ENCODE peak calls at places on chromosome 19, in six cellular contexts. J is dorsolateral prefrontal cortex, R is GM23338, K is body of pancreas, H is HCT116, P is H9. D is an unnamed sample.

GRCh38 chr19:9043524-9043923 is 33.3 kb upstream of the MUC16 start:
- DNase-seq in J (no peak), R (no peak), K (no peak), H (no peak), P (no peak), D (no peak)

GRCh38 chr19:54696117-54696548 is 28.1 kb upstream of the KIR3DL3 start:
- DNase-seq in J (no peak), R (no peak), K (no peak), H (no peak), P (no peak), D (no peak)

GRCh38 chr19:22784051-22784450 is at the start of gene ZNF99:
- DNase-seq in J (peak; percentile 38), R (no peak), K (peak; percentile 19), H (no peak), P (no peak), D (no peak)

GRCh38 chr19:18153555-18154134 is 682 bp downstream of the PIK3R2 start:
- DNase-seq in J (no peak), R (peak; percentile 31), K (no peak), H (no peak), P (no peak), D (no peak)

GRCh38 chr19:45569619-45570421 is 14.8 kb downstream of the OPA3 start:
- DNase-seq in J (peak; percentile 44), R (peak; percentile 88), K (peak; percentile 52), H (peak; percentile 24), P (peak; percentile 83), D (peak; percentile 30)

GRCh38 chr19:38691938-38692457 is 44.5 kb downstream of the ACTN4 start:
- DNase-seq in J (no peak), R (no peak), K (peak; percentile 68), H (peak; percentile 78), P (no peak), D (peak; percentile 62)

GRCh38 chr19:31350693-31351211 is 1.5 kb upstream of the TSHZ3 start:
- DNase-seq in J (no peak), R (peak; percentile 70), K (peak; percentile 46), H (no peak), P (peak; percentile 43), D (no peak)

GRCh38 chr19:1189419-1189818 is 15.4 kb upstream of the SBNO2 start:
- DNase-seq in J (no peak), R (no peak), K (no peak), H (peak; percentile 75), P (no peak), D (no peak)

GRCh38 chr19:3210347-3211017 is 14.0 kb upstream of the CELF5 start:
- DNase-seq in J (no peak), R (peak; percentile 84), K (peak; percentile 49), H (peak; percentile 4), P (peak; percentile 82), D (peak; percentile 61)

GRCh38 chr19:17797397-17798201 is 2.7 kb downstream of the B3GNT3 start:
- DNase-seq in J (no peak), R (no peak), K (peak; percentile 86), H (peak; percentile 94), P (no peak), D (peak; percentile 95)

GRCh38 chr19:18895038-18895827 is 725 bp downstream of the CERS1 start:
- DNase-seq in J (peak; percentile 80), R (peak; percentile 79), K (peak; percentile 48), H (peak; percentile 38), P (peak; percentile 82), D (peak; percentile 49)

GRCh38 chr19:44141191-44142013 is at the start of gene ZNF234:
- DNase-seq in J (peak; percentile 78), R (peak; percentile 76), K (peak; percentile 87), H (peak; percentile 33), P (peak; percentile 65), D (peak; percentile 86)

GRCh38 chr19:38690832-38691231 is 43.4 kb downstream of the ACTN4 start:
- DNase-seq in J (no peak), R (no peak), K (no peak), H (no peak), P (no peak), D (no peak)

GRCh38 chr19:6350688-6351087 is 10.6 kb upstream of the CLPP start:
- DNase-seq in J (no peak), R (no peak), K (no peak), H (no peak), P (no peak), D (no peak)

GRCh38 chr19:47637550-47637949 is 28.6 kb downstream of the BICRA start:
- DNase-seq in J (no peak), R (no peak), K (no peak), H (no peak), P (no peak), D (no peak)

GRCh38 chr19:1116726-1117581 is 13.2 kb downstream of the GPX4 start:
- DNase-seq in J (no peak), R (peak; percentile 57), K (no peak), H (no peak), P (peak; percentile 72), D (no peak)

GRCh38 chr19:13079542-13079986 is 23.1 kb downstream of the LYL1 start:
- DNase-seq in J (no peak), R (no peak), K (no peak), H (no peak), P (no peak), D (no peak)

GRCh38 chr19:57934820-57935665 is at the start of gene ZNF418:
- DNase-seq in J (peak; percentile 53), R (peak; percentile 98), K (peak; percentile 80), H (no peak), P (peak; percentile 89), D (peak; percentile 56)

GRCh38 chr19:11159598-11160001 is 4.0 kb upstream of the SPC24 start:
- DNase-seq in J (no peak), R (no peak), K (no peak), H (no peak), P (no peak), D (no peak)
- H3K27ac ChIP-seq in J (no peak overlapping the region), R (no peak overlapping the region), K (no peak overlapping the region), H (no peak overlapping the region), P (no peak overlapping the region), D (no peak overlapping the region)

GRCh38 chr19:49414256-49414655 is 9.0 kb downstream of the PTH2 start:
- DNase-seq in J (no peak), R (no peak), K (no peak), H (no peak), P (no peak), D (no peak)

GRCh38 chr19:49415810-49416200 is 7.4 kb downstream of the PTH2 start:
- DNase-seq in J (no peak), R (no peak), K (no peak), H (no peak), P (no peak), D (no peak)

GRCh38 chr19:49415102-49415809 is 8.0 kb downstream of the PTH2 start:
- DNase-seq in J (no peak), R (no peak), K (no peak), H (no peak), P (no peak), D (no peak)

GRCh38 chr19:49419173-49419572 is 4.1 kb downstream of the PTH2 start:
- DNase-seq in J (no peak), R (no peak), K (no peak), H (no peak), P (no peak), D (no peak)

DNA sequence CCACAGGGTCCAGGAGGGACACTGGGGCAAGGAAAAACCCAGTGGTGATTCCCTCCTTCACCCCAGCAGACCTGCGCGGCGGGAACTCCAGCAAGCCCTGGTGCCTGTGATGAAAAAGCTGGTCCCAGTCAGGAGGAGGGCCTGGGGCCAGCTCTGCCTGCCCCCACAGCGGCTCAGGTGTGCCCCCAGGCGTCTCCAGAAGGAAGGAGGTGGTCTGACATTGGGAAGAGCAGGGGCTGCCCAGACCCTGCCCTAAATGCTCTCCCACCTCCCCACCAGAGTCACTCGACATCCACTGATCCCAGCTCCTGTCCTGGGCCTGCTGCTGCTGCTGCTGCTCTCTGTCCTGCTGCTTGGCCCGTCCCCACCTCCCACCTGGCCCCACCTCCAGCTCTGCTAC is 6.2 kb downstream of the PTH2 start:
- DNase-seq in J (no peak), R (no peak), K (no peak), H (no peak), P (peak; percentile 68), D (no peak)
- TF ChIP-seq CTCF in J (no peak), R (peak; percentile 35), K (no peak), H (no peak), P (peak; percentile 59), D (no peak)

GRCh38 chr19:33194527-33194883 is 375 bp downstream of the LRP3 start:
- DNase-seq in J (no peak), R (peak; percentile 36), K (no peak), H (no peak), P (no peak), D (no peak)

GRCh38 chr19:33193269-33193863 is 764 bp upstream of the LRP3 start:
- DNase-seq in J (no peak), R (no peak), K (no peak), H (no peak), P (no peak), D (no peak)

GRCh38 chr19:33192010-33192409 is 2.1 kb upstream of the LRP3 start:
- DNase-seq in J (no peak), R (peak; percentile 76), K (no peak), H (no peak), P (no peak), D (no peak)

GRCh38 chr19:33194884-33195710 is 967 bp downstream of the LRP3 start:
- DNase-seq in J (no peak), R (peak; percentile 58), K (peak; percentile 33), H (no peak), P (no peak), D (no peak)

GRCh38 chr19:33193864-33194362 is at the start of gene LRP3:
- DNase-seq in J (no peak), R (peak; percentile 55), K (peak; percentile 54), H (no peak), P (no peak), D (no peak)
- H3K27ac ChIP-seq in J (peak within 1 kb of the TSS; percentile 20), R (no peak within 1 kb of the TSS), K (no peak within 1 kb of the TSS), H (peak within 1 kb of the TSS; percentile 69), P (no peak within 1 kb of the TSS), D (no peak within 1 kb of the TSS)

DNA sequence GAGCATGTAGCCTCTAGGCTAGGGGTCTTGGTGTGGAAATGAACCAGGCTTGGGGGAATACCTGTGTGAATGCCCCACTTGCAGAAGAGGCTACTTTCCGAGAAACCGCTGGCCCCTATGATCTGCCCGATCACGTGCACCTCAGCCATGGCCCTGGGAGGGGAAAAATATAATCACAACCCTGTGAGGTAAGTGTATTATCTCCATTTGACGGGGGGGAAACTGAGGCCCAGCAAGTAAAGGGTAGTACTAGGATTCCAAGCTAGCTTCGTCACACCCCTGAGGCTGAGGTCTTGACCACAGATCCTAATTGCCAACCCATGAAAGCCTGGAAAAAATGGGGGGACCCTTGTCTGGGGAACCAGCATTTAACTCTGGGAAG is 587 bp downstream of the B9D2 start:
- DNase-seq in J (no peak), R (no peak), K (no peak), H (no peak), P (no peak), D (no peak)
- TF ChIP-seq CTCF in J (no peak), R (no peak), K (no peak), H (no peak), P (no peak), D (no peak)

DNA sequence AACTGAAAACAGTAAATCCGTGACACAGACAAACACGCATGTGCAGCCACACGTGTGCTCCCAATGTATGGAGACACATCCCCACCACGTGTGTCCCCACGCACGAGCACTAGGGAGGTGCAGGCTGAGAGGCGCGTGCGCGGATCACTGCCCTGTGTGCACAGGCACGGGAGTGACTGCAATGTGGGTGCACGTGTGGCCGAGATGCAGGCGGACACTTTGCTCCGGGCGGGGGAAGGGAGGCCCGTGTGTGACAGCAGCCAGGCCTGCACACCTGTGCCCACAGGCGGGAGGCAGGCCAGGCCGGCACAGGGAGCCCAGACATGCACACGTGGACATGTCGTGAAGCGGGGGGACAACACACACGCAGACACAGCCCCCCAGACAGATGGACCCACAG is 77.0 kb downstream of the PTPRS start:
- DNase-seq in J (no peak), R (no peak), K (no peak), H (no peak), P (no peak), D (no peak)
- H3K27ac ChIP-seq in J (no peak overlapping the region), R (no peak overlapping the region), K (no peak overlapping the region), H (no peak overlapping the region), P (no peak overlapping the region), D (no peak overlapping the region)